ENCODE peak calls at places on chromosomes 1 and 21, in six cellular contexts. L, A, O, N, H and F are unnamed samples.

GRCh38 chr1:44316231-44316759 is 38.8 kb downstream of the ERI3 start:
- DNase-seq in A (no peak), L (peak; percentile 33), H (no peak), O (no peak), N (no peak), F (peak; percentile 8)

GRCh38 chr1:171872430-171872829 is 31.1 kb downstream of the DNM3 start:
- DNase-seq in A (no peak), O (no peak), N (no peak), L (no peak), H (no peak), F (no peak)

GRCh38 chr1:161367684-161368398 is at the start of gene CFAP126:
- DNase-seq in O (peak; percentile 91), H (peak; percentile 78), A (peak; percentile 86), N (peak; percentile 54), L (peak; percentile 81), F (peak; percentile 31)

GRCh38 chr1:202958544-202959275 is 598 bp upstream of the ADIPOR1 start:
- DNase-seq in N (no peak), L (no peak), O (peak; percentile 32), H (no peak), A (no peak), F (no peak)

GRCh38 chr21:31282095-31282709 is 61.9 kb downstream of the TIAM1 start:
- DNase-seq in L (peak; percentile 100), N (peak; percentile 10), A (peak; percentile 98), H (peak; percentile 57), O (no peak), F (no peak)

GRCh38 chr1:45930258-45931150 is 127.1 kb downstream of the MAST2 start:
- DNase-seq in N (no peak), A (no peak), L (no peak), O (no peak), H (no peak), F (no peak)

GRCh38 chr1:39713557-39713956 is 22.3 kb upstream of the HPCAL4 start:
- DNase-seq in L (no peak), A (no peak), H (no peak), N (no peak), O (no peak), F (no peak)

GRCh38 chr1:53860967-53861411 is 22.9 kb upstream of the NDC1 start:
- DNase-seq in H (peak; percentile 70), N (no peak), A (peak; percentile 72), L (peak; percentile 44), O (peak; percentile 88), F (no peak)

GRCh38 chr1:151549199-151549598 is 9.1 kb downstream of the TUFT1 start:
- DNase-seq in H (no peak), A (peak; percentile 15), L (peak; percentile 17), N (no peak), O (no peak), F (no peak)

GRCh38 chr1:62426794-62427193 is 10.1 kb upstream of the USP1 start:
- DNase-seq in N (no peak), H (no peak), A (no peak), O (no peak), L (no peak), F (no peak)

GRCh38 chr1:50959303-50959912 is 659 bp downstream of the FAF1 start:
- DNase-seq in A (peak; percentile 32), H (peak; percentile 34), O (peak; percentile 49), L (peak; percentile 53), N (peak; percentile 12), F (no peak)
- H3K4me3 ChIP-seq in A (peak overlapping the region; percentile 93), H (peak overlapping the region; percentile 62), O (peak overlapping the region; percentile 98), L (peak overlapping the region; percentile 97), N (peak overlapping the region; percentile 86), F (peak overlapping the region; percentile 95)

GRCh38 chr1:116574581-116575291 is 3.9 kb upstream of the CD58 start:
- DNase-seq in O (peak; percentile 86), L (peak; percentile 56), H (peak; percentile 85), N (peak; percentile 78), A (peak; percentile 83), F (no peak)
- TF ChIP-seq CTCF in O (peak; percentile 94), L (peak; percentile 92), H (peak; percentile 91), N (peak; percentile 84), A (peak; percentile 92), F (peak; percentile 83)

GRCh38 chr1:165886193-165886592 is 58.8 kb downstream of the UCK2 start:
- DNase-seq in L (no peak), A (no peak), N (no peak), O (no peak), H (no peak), F (no peak)

GRCh38 chr1:165888552-165888920 is 61.1 kb downstream of the UCK2 start:
- DNase-seq in L (no peak), H (no peak), A (no peak), N (no peak), O (no peak), F (no peak)

GRCh38 chr1:165890684-165891083 is 63.3 kb downstream of the UCK2 start:
- DNase-seq in A (peak; percentile 70), H (no peak), N (no peak), O (no peak), L (peak; percentile 28), F (no peak)

GRCh38 chr1:165886988-165887387 is 59.6 kb downstream of the UCK2 start:
- DNase-seq in L (no peak), A (no peak), N (no peak), O (no peak), H (no peak), F (no peak)

DNA sequence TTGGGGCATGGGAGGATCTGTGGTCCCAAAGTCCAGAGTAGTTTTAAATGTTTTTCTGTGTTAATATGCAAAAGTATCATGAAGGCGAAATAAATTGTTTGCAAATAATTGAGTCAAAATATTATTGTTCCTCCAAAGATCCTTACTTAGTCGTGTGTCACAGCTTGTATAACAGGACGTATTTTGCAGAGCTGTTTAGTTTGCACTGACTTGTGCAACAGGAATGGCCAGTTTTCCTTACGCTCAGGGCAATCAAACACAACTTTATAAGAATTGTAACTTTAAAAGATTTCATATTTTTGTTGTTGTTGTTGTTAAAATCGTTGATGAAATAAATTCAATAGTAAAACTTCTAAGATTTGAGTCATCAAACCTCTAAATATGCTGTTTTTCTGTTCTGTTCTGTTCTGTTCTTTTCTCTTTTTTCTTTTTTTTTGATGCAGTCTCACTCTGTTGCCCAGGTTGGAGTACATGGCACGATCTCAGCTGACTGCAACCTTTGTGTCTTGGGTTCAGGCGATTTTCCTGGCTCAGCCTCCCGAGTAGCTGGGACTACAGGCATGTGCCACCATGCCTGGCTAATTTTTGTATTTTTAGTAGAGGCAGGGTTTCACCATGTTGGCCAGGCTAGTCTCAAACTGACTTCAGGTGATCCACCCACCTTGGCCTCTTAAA is 60.6 kb downstream of the UCK2 start:
- DNase-seq in L (no peak), A (no peak), H (no peak), O (no peak), N (no peak), F (no peak)
- H3K36me3 ChIP-seq in L (peaks cover 7% of the 10 kb centered on the region), A (no peaks in the 10 kb centered on the region), H (peaks cover 36% of the 10 kb centered on the region), O (peaks cover 15% of the 10 kb centered on the region), N (no peaks in the 10 kb centered on the region), F (peaks cover 19% of the 10 kb centered on the region)

GRCh38 chr1:58574816-58575215 is 2.2 kb downstream of the TACSTD2 start:
- DNase-seq in L (no peak), O (no peak), N (no peak), A (no peak), H (no peak), F (no peak)
- H3K4me3 ChIP-seq in L (no peak overlapping the region), O (no peak overlapping the region), N (no peak overlapping the region), A (no peak overlapping the region), H (no peak overlapping the region), F (no peak overlapping the region)

GRCh38 chr1:50419907-50420248 is 3.4 kb downstream of the DMRTA2 start:
- DNase-seq in L (no peak), O (no peak), H (no peak), A (no peak), N (no peak), F (no peak)

GRCh38 chr1:50420283-50420682 is 3.0 kb downstream of the DMRTA2 start:
- DNase-seq in H (no peak), A (no peak), L (no peak), N (no peak), O (peak; percentile 43), F (no peak)

GRCh38 chr1:50418600-50419109 is 4.6 kb downstream of the DMRTA2 start:
- DNase-seq in L (no peak), H (no peak), A (peak; percentile 22), O (peak; percentile 67), N (no peak), F (no peak)

GRCh38 chr1:50417946-50418599 is 5.2 kb downstream of the DMRTA2 start:
- DNase-seq in L (no peak), O (peak; percentile 34), N (no peak), A (no peak), H (peak; percentile 7), F (no peak)

GRCh38 chr1:50419192-50419906 is 3.9 kb downstream of the DMRTA2 start:
- DNase-seq in H (no peak), A (no peak), L (no peak), N (no peak), O (peak; percentile 72), F (no peak)
- TF ChIP-seq CTCF in H (no peak), A (no peak), L (no peak), N (no peak), O (no peak), F (no peak)

DNA sequence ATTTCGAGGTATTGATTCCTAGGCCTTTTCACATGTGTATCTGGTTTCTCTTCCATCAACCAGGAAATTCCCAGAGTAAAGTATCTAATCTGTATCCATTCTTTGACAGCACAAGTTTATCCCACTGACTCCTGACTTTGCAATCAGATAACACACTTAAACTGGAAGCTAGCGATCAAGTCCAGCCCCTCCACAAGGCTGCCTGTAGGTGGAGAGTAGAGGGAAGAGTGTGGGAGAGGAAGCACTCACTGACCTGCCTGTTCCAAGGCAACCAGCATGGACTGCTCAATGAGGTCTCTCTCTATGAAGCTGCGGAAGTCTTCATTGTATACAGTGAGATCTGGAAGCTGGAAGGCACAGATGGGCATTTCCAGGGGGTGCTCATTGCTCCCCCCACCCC is 30.4 kb upstream of the MTMR11 start:
- DNase-seq in L (no peak), O (no peak), N (no peak), H (no peak), A (no peak), F (no peak)
- H3K36me3 ChIP-seq in L (peaks cover 6% of the 10 kb centered on the region), O (peaks cover 21% of the 10 kb centered on the region), N (no peaks in the 10 kb centered on the region), H (peaks cover 80% of the 10 kb centered on the region), A (peaks cover 52% of the 10 kb centered on the region), F (peaks cover 16% of the 10 kb centered on the region)

DNA sequence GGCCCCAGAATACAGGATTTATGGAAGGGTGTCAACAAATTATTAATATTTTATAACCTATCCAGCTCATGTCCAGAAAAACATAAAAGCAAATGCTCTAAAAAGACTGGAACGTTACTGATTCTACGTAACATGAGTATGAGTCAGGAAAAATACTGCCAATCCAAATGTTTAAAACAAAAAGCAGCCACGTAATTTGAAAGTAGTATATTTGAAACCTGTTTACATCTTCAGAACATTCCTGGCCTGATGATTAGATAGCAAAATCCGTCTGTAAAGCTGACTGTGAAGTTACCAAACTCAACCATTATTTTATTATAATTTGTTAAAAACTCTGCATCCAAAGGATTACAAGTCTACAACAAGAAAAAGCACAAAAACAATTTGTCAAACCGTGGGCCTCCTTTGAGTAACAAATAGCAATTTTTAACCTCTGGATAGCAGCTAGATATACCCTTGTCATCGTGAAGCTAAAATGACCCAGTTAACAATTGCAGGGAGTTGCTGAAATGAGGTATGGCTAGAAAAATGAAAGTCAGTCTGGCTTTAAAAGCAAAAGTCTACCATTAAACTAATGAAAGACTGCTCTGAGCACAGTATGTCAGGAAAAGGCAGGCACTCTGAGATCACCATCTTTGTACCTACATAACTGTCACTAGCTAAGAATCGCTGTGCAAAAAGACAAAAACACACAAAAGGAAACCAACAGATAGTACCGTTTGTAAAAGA is 1.2 kb downstream of the UBR4 start:
- DNase-seq in L (peak; percentile 73), O (no peak), H (no peak), N (no peak), A (peak; percentile 49), F (no peak)
- H3K4me3 ChIP-seq in L (peak overlapping the region; percentile 98), O (peak overlapping the region; percentile 98), H (peak overlapping the region; percentile 84), N (peak overlapping the region; percentile 86), A (peak overlapping the region; percentile 66), F (peak overlapping the region; percentile 71)

GRCh38 chr1:223831755-223832636 is 13.8 kb downstream of the TP53BP2 start:
- DNase-seq in N (no peak), O (no peak), L (peak; percentile 81), H (no peak), A (peak; percentile 80), F (peak; percentile 19)
- TF ChIP-seq CTCF in N (no peak), O (no peak), L (no peak), H (no peak), A (peak; percentile 5), F (peak; percentile 5)